ENCODE peak calls at places on chromosome 9, in ten cellular contexts. M, H, T, R, D, X, N, O, A and F are unnamed samples.

GRCh38 chr9:120868676-120869359 is 8.2 kb downstream of the PHF19 start:
- DNase-seq in M (peak), H (peak), T (no peak), R (peak), D (peak), X (peak), N (peak), O (peak), A (peak), F (peak)

GRCh38 chr9:35828716-35829083 is at the start of gene FAM221B:
- DNase-seq in M (no peak), H (no peak), T (peak), R (no peak), D (peak), X (no peak), N (no peak), O (no peak), A (no peak), F (no peak)

GRCh38 chr9:36149197-36149596 is 12.7 kb downstream of the GLIPR2 start:
- DNase-seq in M (no peak), H (peak), T (no peak), R (no peak), D (no peak), X (no peak), N (no peak), O (peak), A (no peak), F (peak)

GRCh38 chr9:133708770-133709611 is 29.2 kb downstream of the SARDH start:
- DNase-seq in M (peak), H (no peak), T (no peak), R (peak), D (peak), X (peak), N (no peak), O (no peak), A (no peak), F (no peak)

GRCh38 chr9:123923884-123924283 is 6.0 kb downstream of the DENND1A start:
- DNase-seq in M (no peak), H (no peak), T (no peak), R (no peak), D (no peak), X (no peak), N (no peak), O (no peak), A (no peak), F (no peak)

GRCh38 chr9:78566948-78567675 is 270.2 kb downstream of the PSAT1 start:
- DNase-seq in M (no peak), H (peak), T (no peak), R (no peak), D (no peak), X (no peak), N (no peak), O (peak), A (no peak), F (peak)

GRCh38 chr9:134320195-134320885 is 5.9 kb upstream of the RXRA start:
- DNase-seq in M (peak), H (no peak), T (no peak), R (no peak), D (no peak), X (no peak), N (no peak), O (no peak), A (no peak), F (peak)

GRCh38 chr9:109452761-109453160 is 45.3 kb downstream of the PTPN3 start:
- DNase-seq in M (no peak), H (peak), T (no peak), R (no peak), D (no peak), X (no peak), N (no peak), O (peak), A (no peak), F (peak)